ENCODE peak calls at places on chromosomes 1 and 21, in nine cellular contexts. One of them, this sample, is unnamed.

GRCh38 chr1:28232558-28233263 is at the start of gene DNAJC8:
- DNase-seq in GM23248: peak; percentile 99
- DNase-seq in PC-3: peak; percentile 87
- DNase-seq in HCT116: peak; percentile 77
- DNase-seq in OCI-LY7: peak; percentile 94
- DNase-seq in GM23338: peak; percentile 99
- DNase-seq in hepatocyte: peak; percentile 99
- DNase-seq in neural progenitor cell: peak; percentile 97
- DNase-seq in SK-N-SH: peak; percentile 92
- DNase-seq in this sample: peak; percentile 95

GRCh38 chr1:9767964-9768668 is 55.6 kb downstream of the CLSTN1 start:
- DNase-seq in HCT116: peak; percentile 21
- DNase-seq in OCI-LY7: peak; percentile 24
- DNase-seq in SK-N-SH: peak; percentile 60
- DNase-seq in GM23338: peak; percentile 57
- DNase-seq in PC-3: no peak
- DNase-seq in GM23248: no peak
- DNase-seq in hepatocyte: no peak
- DNase-seq in neural progenitor cell: no peak
- DNase-seq in this sample: no peak

GRCh38 chr1:8096105-8097011 is 70.2 kb upstream of the ERRFI1 start:
- DNase-seq in GM23338: no peak
- DNase-seq in hepatocyte: no peak
- DNase-seq in SK-N-SH: no peak
- DNase-seq in neural progenitor cell: no peak
- DNase-seq in GM23248: peak; percentile 81
- DNase-seq in HCT116: peak; percentile 84
- DNase-seq in PC-3: peak; percentile 97
- DNase-seq in OCI-LY7: no peak
- DNase-seq in this sample: no peak

GRCh38 chr1:160658956-160659255 is 12.1 kb upstream of the SLAMF1 start:
- DNase-seq in HCT116: no peak
- DNase-seq in neural progenitor cell: no peak
- DNase-seq in OCI-LY7: no peak
- DNase-seq in SK-N-SH: no peak
- DNase-seq in hepatocyte: no peak
- DNase-seq in GM23338: no peak
- DNase-seq in PC-3: no peak
- DNase-seq in GM23248: no peak
- DNase-seq in this sample: no peak

GRCh38 chr1:242811092-242811840 is 286.8 kb upstream of the PLD5 start:
- DNase-seq in neural progenitor cell: no peak
- DNase-seq in HCT116: no peak
- DNase-seq in hepatocyte: no peak
- DNase-seq in GM23248: no peak
- DNase-seq in OCI-LY7: no peak
- DNase-seq in GM23338: no peak
- DNase-seq in PC-3: peak; percentile 28
- DNase-seq in SK-N-SH: no peak
- DNase-seq in this sample: peak; percentile 18

GRCh38 chr1:184514447-184514846 is 127.6 kb downstream of the C1orf21 start:
- DNase-seq in SK-N-SH: no peak
- DNase-seq in HCT116: no peak
- DNase-seq in PC-3: no peak
- DNase-seq in neural progenitor cell: no peak
- DNase-seq in GM23248: no peak
- DNase-seq in OCI-LY7: no peak
- DNase-seq in GM23338: no peak
- DNase-seq in hepatocyte: no peak
- DNase-seq in this sample: no peak

GRCh38 chr21:38859852-38860251 is 54.1 kb downstream of the ETS2 start:
- DNase-seq in SK-N-SH: no peak
- DNase-seq in HCT116: no peak
- DNase-seq in neural progenitor cell: no peak
- DNase-seq in PC-3: peak; percentile 17
- DNase-seq in hepatocyte: no peak
- DNase-seq in GM23248: peak; percentile 44
- DNase-seq in OCI-LY7: no peak
- DNase-seq in GM23338: no peak
- DNase-seq in this sample: no peak

GRCh38 chr1:183847646-183848045 is 42.7 kb downstream of the RGL1 start:
- DNase-seq in PC-3: no peak
- DNase-seq in HCT116: no peak
- DNase-seq in GM23248: no peak
- DNase-seq in OCI-LY7: no peak
- DNase-seq in GM23338: no peak
- DNase-seq in neural progenitor cell: no peak
- DNase-seq in SK-N-SH: no peak
- DNase-seq in hepatocyte: peak; percentile 46
- DNase-seq in this sample: no peak

DNA sequence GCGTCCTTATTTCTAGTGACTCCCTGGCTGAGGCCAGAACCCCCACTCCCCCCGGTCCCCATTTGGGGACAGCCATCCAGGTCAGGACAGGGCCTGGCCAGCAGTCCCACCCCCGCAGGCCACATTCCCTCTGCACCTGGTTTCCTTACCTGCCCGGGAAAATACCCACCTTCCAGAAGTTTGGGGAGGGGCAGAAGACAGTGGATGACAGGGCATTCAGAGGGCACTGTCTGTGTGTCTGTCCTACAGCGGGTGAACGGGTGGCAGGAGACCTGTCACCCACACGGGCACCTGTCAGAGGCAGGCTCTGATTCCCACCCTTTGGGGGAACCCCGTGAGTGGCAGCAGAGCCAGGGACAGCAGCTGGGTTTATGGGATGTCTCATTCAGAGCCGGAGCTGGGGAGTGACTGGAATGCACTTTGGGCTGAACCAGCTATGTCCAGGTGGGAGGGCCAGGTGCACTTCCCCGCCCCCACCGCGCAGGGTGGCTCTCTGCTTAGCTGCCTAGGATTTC is 2.0 kb downstream of the ARHGEF16 start:
- DNase-seq in SK-N-SH: no peak
- DNase-seq in hepatocyte: no peak
- DNase-seq in HCT116: no peak
- DNase-seq in GM23338: no peak
- DNase-seq in neural progenitor cell: no peak
- DNase-seq in PC-3: no peak
- DNase-seq in GM23248: no peak
- DNase-seq in OCI-LY7: no peak
- DNase-seq in this sample: no peak
- H3K4me3 ChIP-seq in SK-N-SH: no peak overlapping the region
- H3K4me3 ChIP-seq in hepatocyte: no peak overlapping the region
- H3K4me3 ChIP-seq in HCT116: no peak overlapping the region
- H3K4me3 ChIP-seq in GM23338: no peak overlapping the region
- H3K4me3 ChIP-seq in neural progenitor cell: no peak overlapping the region
- H3K4me3 ChIP-seq in PC-3: no peak overlapping the region
- H3K4me3 ChIP-seq in GM23248: no peak overlapping the region
- H3K4me3 ChIP-seq in OCI-LY7: no peak overlapping the region
- H3K4me3 ChIP-seq in this sample: no peak overlapping the region

GRCh38 chr1:77888429-77889239 is at the start of gene NEXN:
- DNase-seq in GM23248: peak; percentile 84
- DNase-seq in SK-N-SH: peak; percentile 84
- DNase-seq in hepatocyte: peak; percentile 81
- DNase-seq in HCT116: no peak
- DNase-seq in PC-3: peak; percentile 48
- DNase-seq in OCI-LY7: no peak
- DNase-seq in neural progenitor cell: peak; percentile 88
- DNase-seq in GM23338: peak; percentile 88
- DNase-seq in this sample: no peak
- TF ChIP-seq EZH2phosphoT487 in GM23248: no peak
- TF ChIP-seq EZH2phosphoT487 in SK-N-SH: no peak
- TF ChIP-seq EZH2phosphoT487 in hepatocyte: no peak
- TF ChIP-seq EZH2phosphoT487 in HCT116: no peak
- TF ChIP-seq EZH2phosphoT487 in PC-3: no peak
- TF ChIP-seq EZH2phosphoT487 in OCI-LY7: no peak
- TF ChIP-seq EZH2phosphoT487 in neural progenitor cell: no peak
- TF ChIP-seq EZH2phosphoT487 in GM23338: no peak
- TF ChIP-seq EZH2phosphoT487 in this sample: no peak

GRCh38 chr21:31012133-31013089 is 25.9 kb downstream of the KRTAP19-8 start:
- DNase-seq in hepatocyte: no peak
- DNase-seq in GM23338: no peak
- DNase-seq in neural progenitor cell: no peak
- DNase-seq in SK-N-SH: no peak
- DNase-seq in HCT116: no peak
- DNase-seq in OCI-LY7: no peak
- DNase-seq in GM23248: no peak
- DNase-seq in PC-3: no peak
- DNase-seq in this sample: peak; percentile 25
- H3K4me3 ChIP-seq in hepatocyte: no peak overlapping the region
- H3K4me3 ChIP-seq in GM23338: no peak overlapping the region
- H3K4me3 ChIP-seq in neural progenitor cell: no peak overlapping the region
- H3K4me3 ChIP-seq in SK-N-SH: no peak overlapping the region
- H3K4me3 ChIP-seq in HCT116: no peak overlapping the region
- H3K4me3 ChIP-seq in OCI-LY7: no peak overlapping the region
- H3K4me3 ChIP-seq in GM23248: no peak overlapping the region
- H3K4me3 ChIP-seq in PC-3: no peak overlapping the region
- H3K4me3 ChIP-seq in this sample: peak overlapping the region; percentile 33

GRCh38 chr1:36279110-36279788 is 26.9 kb upstream of the SH3D21 start:
- DNase-seq in SK-N-SH: no peak
- DNase-seq in PC-3: no peak
- DNase-seq in hepatocyte: no peak
- DNase-seq in HCT116: no peak
- DNase-seq in GM23338: no peak
- DNase-seq in neural progenitor cell: no peak
- DNase-seq in OCI-LY7: no peak
- DNase-seq in GM23248: peak; percentile 84
- DNase-seq in this sample: no peak
- TF ChIP-seq EZH2phosphoT487 in SK-N-SH: no peak
- TF ChIP-seq EZH2phosphoT487 in PC-3: no peak
- TF ChIP-seq EZH2phosphoT487 in hepatocyte: no peak
- TF ChIP-seq EZH2phosphoT487 in HCT116: no peak
- TF ChIP-seq EZH2phosphoT487 in GM23338: no peak
- TF ChIP-seq EZH2phosphoT487 in neural progenitor cell: no peak
- TF ChIP-seq EZH2phosphoT487 in OCI-LY7: no peak
- TF ChIP-seq EZH2phosphoT487 in GM23248: no peak
- TF ChIP-seq EZH2phosphoT487 in this sample: no peak

GRCh38 chr1:200410566-200410878 is 686 bp upstream of the ZNF281 start:
- DNase-seq in GM23248: peak; percentile 33
- DNase-seq in HCT116: peak; percentile 68
- DNase-seq in OCI-LY7: peak; percentile 71
- DNase-seq in PC-3: peak; percentile 87
- DNase-seq in GM23338: peak; percentile 91
- DNase-seq in neural progenitor cell: peak; percentile 52
- DNase-seq in SK-N-SH: peak; percentile 10
- DNase-seq in hepatocyte: peak; percentile 59
- DNase-seq in this sample: peak; percentile 88
- H3K4me3 ChIP-seq in GM23248: peak overlapping the region; percentile 78
- H3K4me3 ChIP-seq in HCT116: peak overlapping the region; percentile 79
- H3K4me3 ChIP-seq in OCI-LY7: peak overlapping the region; percentile 97
- H3K4me3 ChIP-seq in PC-3: peak overlapping the region; percentile 85
- H3K4me3 ChIP-seq in GM23338: peak overlapping the region; percentile 56
- H3K4me3 ChIP-seq in neural progenitor cell: peak overlapping the region; percentile 86
- H3K4me3 ChIP-seq in SK-N-SH: peak overlapping the region; percentile 82
- H3K4me3 ChIP-seq in hepatocyte: peak overlapping the region; percentile 89
- H3K4me3 ChIP-seq in this sample: peak overlapping the region; percentile 99

This sample was measured in MM.1S.